ENCODE peak calls at places on chromosomes 1 and 21, in four cellular contexts. Y is HepG2, Z is GM12878, C is K562. L is an unnamed sample.

GRCh38 chr1:157806431-157807149 is 13.3 kb downstream of the FCRL1 start:
- DNase-seq in Y (no peak), Z (peak), C (no peak), L (no peak)

GRCh38 chr1:200894712-200895447 is at the start of gene INAVA:
- DNase-seq in Y (no peak), Z (no peak), C (no peak), L (no peak)

GRCh38 chr1:228309548-228310067 is 97.0 kb downstream of the TRIM11 start:
- DNase-seq in Y (no peak), Z (no peak), C (no peak), L (no peak)

GRCh38 chr21:41290106-41290799 is 26.3 kb upstream of the FAM3B start:
- DNase-seq in Y (no peak), Z (no peak), C (no peak), L (no peak)

GRCh38 chr21:38831526-38832467 is 26.1 kb downstream of the ETS2 start:
- DNase-seq in Y (peak), Z (peak), C (no peak), L (no peak)

GRCh38 chr21:45522986-45523385 is 19.3 kb downstream of the SLC19A1 start:
- DNase-seq in Y (no peak), Z (no peak), C (no peak), L (no peak)

GRCh38 chr1:106678661-106679060 is 377.8 kb upstream of the PRMT6 start:
- DNase-seq in Y (no peak), Z (no peak), C (no peak), L (no peak)

GRCh38 chr1:14761754-14762153 is 163.3 kb downstream of the KAZN start:
- DNase-seq in Y (no peak), Z (no peak), C (no peak), L (no peak)

GRCh38 chr1:203768158-203768725 is 3.3 kb downstream of the LAX1 start:
- DNase-seq in Y (no peak), Z (no peak), C (peak), L (no peak)

GRCh38 chr1:154714638-154715037 is 106.7 kb upstream of the ADAR start:
- DNase-seq in Y (peak), Z (no peak), C (no peak), L (no peak)

GRCh38 chr21:25107708-25108107 is 499.6 kb downstream of the MRPL39 start:
- DNase-seq in Y (no peak), Z (no peak), C (no peak), L (no peak)

GRCh38 chr1:20724364-20725188 is 6.8 kb upstream of the KIF17 start:
- DNase-seq in Y (no peak), Z (no peak), C (no peak), L (no peak)

GRCh38 chr1:243580072-243580471 is 270.0 kb downstream of the AKT3 start:
- DNase-seq in Y (no peak), Z (no peak), C (no peak), L (no peak)

GRCh38 chr1:22652881-22653316 is at the start of gene C1QB:
- DNase-seq in Y (no peak), Z (no peak), C (no peak), L (no peak)

GRCh38 chr1:3530086-3530930 is 75.8 kb downstream of the ARHGEF16 start:
- DNase-seq in Y (no peak), Z (no peak), C (no peak), L (peak)

GRCh38 chr1:159900086-159900680 is at the start of gene CFAP45:
- DNase-seq in Y (no peak), Z (no peak), C (peak), L (peak)

GRCh38 chr1:236605030-236605806 is 902 bp upstream of the HEATR1 start:
- DNase-seq in Y (no peak), Z (no peak), C (no peak), L (no peak)

GRCh38 chr21:45950740-45951515 is 30.6 kb upstream of the COL6A1 start:
- DNase-seq in Y (no peak), Z (no peak), C (no peak), L (no peak)

GRCh38 chr1:167094690-167095089 is 815 bp downstream of the STYXL2 start:
- DNase-seq in Y (no peak), Z (no peak), C (no peak), L (no peak)

GRCh38 chr1:159946242-159947187 is 1.1 kb upstream of the IGSF9 start:
- DNase-seq in Y (no peak), Z (no peak), C (no peak), L (no peak)

GRCh38 chr1:36947384-36947783 is 86.9 kb downstream of the GRIK3 start:
- DNase-seq in Y (no peak), Z (no peak), C (no peak), L (no peak)

DNA sequence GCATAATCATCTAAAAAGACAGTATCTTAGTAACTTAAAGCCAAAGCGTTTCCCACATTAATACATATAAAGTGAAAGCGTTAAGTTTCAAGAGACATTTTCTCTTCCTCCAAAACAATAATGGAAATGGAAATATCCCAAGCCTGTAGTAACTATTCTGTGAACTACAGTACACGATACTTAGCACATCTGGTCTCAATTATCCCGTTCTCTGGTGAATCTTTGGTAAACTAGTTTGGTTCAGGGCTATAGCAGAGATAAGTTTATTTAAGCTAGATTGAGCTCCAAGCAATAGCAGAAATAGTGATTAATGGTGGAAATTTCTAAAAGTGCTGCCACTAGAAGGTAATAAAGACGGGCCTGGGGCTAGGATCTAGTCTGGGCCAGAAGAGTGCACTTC is 55.2 kb downstream of the PCNX2 start:
- DNase-seq in Y (no peak), Z (no peak), C (no peak), L (no peak)
- TF ChIP-seq MAX in Y (no peak), Z (no peak), C (no peak), L (no peak)

GRCh38 chr1:35603941-35604340 is 30.8 kb downstream of the TFAP2E start:
- DNase-seq in Y (no peak), Z (no peak), C (no peak), L (no peak)
- TF ChIP-seq CBFB in Y (no peak), Z (no peak), C (no peak), L (no peak)

DNA sequence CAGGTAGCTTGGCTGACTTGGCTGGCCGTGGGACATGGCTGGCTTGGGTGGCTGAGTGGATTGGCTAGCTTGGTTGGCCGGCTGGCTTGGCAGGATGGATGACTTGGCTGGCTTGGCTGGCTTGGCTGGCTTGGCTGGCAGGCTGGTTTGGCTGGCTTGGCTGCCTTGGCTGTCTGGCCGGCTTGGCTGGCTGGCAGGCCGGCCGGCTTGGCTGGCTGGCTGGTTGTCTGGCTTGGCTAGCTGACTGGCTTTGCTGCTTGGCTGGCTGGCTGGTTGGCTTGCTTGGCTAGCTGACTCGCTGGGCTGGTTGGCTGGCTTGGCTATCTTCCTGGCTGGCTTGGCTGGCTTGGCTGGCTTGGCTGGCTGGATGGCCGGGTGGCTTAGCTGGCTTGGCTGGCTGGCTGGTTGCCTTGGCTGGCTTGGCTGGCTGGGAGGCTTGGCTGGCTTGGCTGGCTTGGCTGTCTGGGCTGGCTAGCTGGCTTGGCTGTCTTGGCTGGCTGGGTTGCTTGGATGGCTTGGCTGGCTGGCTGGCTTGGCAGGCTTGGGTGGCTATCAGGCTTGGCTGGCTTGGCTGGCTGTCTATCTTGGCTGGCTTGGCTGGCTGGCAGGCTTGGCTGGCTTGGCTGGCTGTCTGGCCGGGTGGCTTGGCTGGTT is 129.7 kb upstream of the FAM72C start:
- DNase-seq in Y (no peak), Z (no peak), C (no peak), L (peak)
- TF ChIP-seq MAX in Y (no peak), Z (no peak), C (no peak), L (no peak)

GRCh38 chr1:85001742-85002141 is 4.8 kb upstream of the MCOLN2 start:
- DNase-seq in Y (no peak), Z (no peak), C (no peak), L (no peak)

GRCh38 chr1:84995484-84996334 is 1.2 kb downstream of the MCOLN2 start:
- DNase-seq in Y (no peak), Z (no peak), C (no peak), L (no peak)

GRCh38 chr1:84997667-84998600 is 1.0 kb upstream of the MCOLN2 start:
- DNase-seq in Y (no peak), Z (no peak), C (no peak), L (peak)

GRCh38 chr1:84998642-84999280 is 1.8 kb upstream of the MCOLN2 start:
- DNase-seq in Y (no peak), Z (no peak), C (no peak), L (no peak)

GRCh38 chr1:84996846-84997666 is at the start of gene MCOLN2:
- DNase-seq in Y (no peak), Z (no peak), C (peak), L (peak)
- TF ChIP-seq CBFB in Y (no peak), Z (no peak), C (no peak), L (no peak)

GRCh38 chr1:172680733-172681275 is 21.9 kb downstream of the FASLG start:
- DNase-seq in Y (no peak), Z (no peak), C (no peak), L (no peak)
- TF ChIP-seq MAX in Y (no peak), Z (no peak), C (no peak), L (no peak)